ENCODE peak calls at places on chromosomes 5 and 9, in ten cellular contexts. One of them, this sample, is unnamed.

GRCh38 chr5:115457574-115457973 is 87.0 kb downstream of the FEM1C start:
- DNase-seq in Right ventricle myocardium inferior: no peak
- DNase-seq in SW480: peak; percentile 42
- DNase-seq in Peyer's patch: no peak
- DNase-seq in NCI-H510A: no peak
- DNase-seq in left ventricle myocardium inferior: no peak
- DNase-seq in ovary: no peak
- DNase-seq in activated naive CD8-positive, alpha-beta T cell treated with anti-CD3 and anti-CD28 coated beads for 36 hours: no peak
- DNase-seq in NCI-H1092: no peak
- DNase-seq in EH: no peak
- DNase-seq in this sample: no peak

GRCh38 chr5:176415240-176416122 is 858 bp downstream of the CLTB start:
- DNase-seq in Right ventricle myocardium inferior: no peak
- DNase-seq in SW480: peak; percentile 63
- DNase-seq in Peyer's patch: peak; percentile 67
- DNase-seq in NCI-H510A: no peak
- DNase-seq in left ventricle myocardium inferior: no peak
- DNase-seq in ovary: no peak
- DNase-seq in activated naive CD8-positive, alpha-beta T cell treated with anti-CD3 and anti-CD28 coated beads for 36 hours: no peak
- DNase-seq in NCI-H1092: no peak
- DNase-seq in EH: peak; percentile 90
- DNase-seq in this sample: peak; percentile 86

GRCh38 chr5:59390074-59390659 is 503.4 kb downstream of the PDE4D start:
- DNase-seq in Right ventricle myocardium inferior: no peak
- DNase-seq in SW480: peak; percentile 10
- DNase-seq in Peyer's patch: no peak
- DNase-seq in NCI-H510A: no peak
- DNase-seq in left ventricle myocardium inferior: no peak
- DNase-seq in ovary: no peak
- DNase-seq in activated naive CD8-positive, alpha-beta T cell treated with anti-CD3 and anti-CD28 coated beads for 36 hours: no peak
- DNase-seq in NCI-H1092: no peak
- DNase-seq in EH: peak; percentile 29
- DNase-seq in this sample: peak; percentile 11

GRCh38 chr9:110141118-110141797 is 66.7 kb downstream of the C9orf152 start:
- DNase-seq in Right ventricle myocardium inferior: peak; percentile 45
- DNase-seq in SW480: no peak
- DNase-seq in Peyer's patch: no peak
- DNase-seq in NCI-H510A: no peak
- DNase-seq in left ventricle myocardium inferior: no peak
- DNase-seq in ovary: peak; percentile 46
- DNase-seq in activated naive CD8-positive, alpha-beta T cell treated with anti-CD3 and anti-CD28 coated beads for 36 hours: no peak
- DNase-seq in NCI-H1092: no peak
- DNase-seq in EH: peak; percentile 99
- DNase-seq in this sample: peak; percentile 93

GRCh38 chr9:114371986-114372917 is 15.5 kb downstream of the AKNA start:
- DNase-seq in Right ventricle myocardium inferior: no peak
- DNase-seq in SW480: no peak
- DNase-seq in Peyer's patch: peak; percentile 48
- DNase-seq in NCI-H510A: no peak
- DNase-seq in left ventricle myocardium inferior: no peak
- DNase-seq in ovary: no peak
- DNase-seq in activated naive CD8-positive, alpha-beta T cell treated with anti-CD3 and anti-CD28 coated beads for 36 hours: peak; percentile 35
- DNase-seq in NCI-H1092: no peak
- DNase-seq in EH: peak; percentile 84
- DNase-seq in this sample: no peak

GRCh38 chr5:143968071-143968878 is 156.3 kb downstream of the HMHB1 start:
- DNase-seq in Right ventricle myocardium inferior: no peak
- DNase-seq in SW480: peak; percentile 31
- DNase-seq in Peyer's patch: no peak
- DNase-seq in NCI-H510A: no peak
- DNase-seq in left ventricle myocardium inferior: no peak
- DNase-seq in ovary: no peak
- DNase-seq in activated naive CD8-positive, alpha-beta T cell treated with anti-CD3 and anti-CD28 coated beads for 36 hours: no peak
- DNase-seq in NCI-H1092: peak; percentile 34
- DNase-seq in EH: peak; percentile 79
- DNase-seq in this sample: peak; percentile 61

GRCh38 chr5:95842955-95843544 is 20.5 kb upstream of the GLRX start:
- DNase-seq in Right ventricle myocardium inferior: peak; percentile 85
- DNase-seq in SW480: peak; percentile 63
- DNase-seq in Peyer's patch: no peak
- DNase-seq in NCI-H510A: no peak
- DNase-seq in left ventricle myocardium inferior: peak; percentile 59
- DNase-seq in ovary: no peak
- DNase-seq in activated naive CD8-positive, alpha-beta T cell treated with anti-CD3 and anti-CD28 coated beads for 36 hours: peak; percentile 71
- DNase-seq in NCI-H1092: no peak
- DNase-seq in EH: peak; percentile 83
- DNase-seq in this sample: no peak

GRCh38 chr5:55160493-55161209 is 680 bp downstream of the GPX8 start:
- DNase-seq in Right ventricle myocardium inferior: no peak
- DNase-seq in SW480: peak; percentile 31
- DNase-seq in Peyer's patch: no peak
- DNase-seq in NCI-H510A: no peak
- DNase-seq in left ventricle myocardium inferior: peak; percentile 21
- DNase-seq in ovary: peak; percentile 20
- DNase-seq in activated naive CD8-positive, alpha-beta T cell treated with anti-CD3 and anti-CD28 coated beads for 36 hours: no peak
- DNase-seq in NCI-H1092: no peak
- DNase-seq in EH: peak; percentile 97
- DNase-seq in this sample: peak; percentile 89